ENCODE peak calls at places on chromosomes 12 and 14, in eight cellular contexts. One of them, this sample, is unnamed.

GRCh38 chr14:24145219-24145618 is 1.2 kb downstream of the PSME2 start:
- DNase-seq in suprapubic skin: no peak
- DNase-seq in tibial nerve: no peak
- DNase-seq in uterus: no peak
- DNase-seq in ovary: no peak
- DNase-seq in transverse colon: no peak
- DNase-seq in spleen: peak
- DNase-seq in breast epithelium: no peak
- DNase-seq in this sample: no peak

GRCh38 chr14:95319312-95320075 is at the start of gene CLMN:
- DNase-seq in suprapubic skin: no peak
- DNase-seq in tibial nerve: no peak
- DNase-seq in uterus: peak
- DNase-seq in ovary: peak
- DNase-seq in transverse colon: peak
- DNase-seq in spleen: peak
- DNase-seq in breast epithelium: peak
- DNase-seq in this sample: no peak

GRCh38 chr12:67650528-67651379 is 2.2 kb downstream of the DYRK2 start:
- DNase-seq in suprapubic skin: no peak
- DNase-seq in tibial nerve: no peak
- DNase-seq in uterus: no peak
- DNase-seq in ovary: peak
- DNase-seq in transverse colon: peak
- DNase-seq in spleen: no peak
- DNase-seq in breast epithelium: no peak
- DNase-seq in this sample: no peak

GRCh38 chr14:103932791-103933490 is 4.7 kb downstream of the TDRD9 start:
- DNase-seq in suprapubic skin: no peak
- DNase-seq in tibial nerve: no peak
- DNase-seq in uterus: no peak
- DNase-seq in ovary: no peak
- DNase-seq in transverse colon: no peak
- DNase-seq in spleen: no peak
- DNase-seq in breast epithelium: no peak
- DNase-seq in this sample: no peak

GRCh38 chr12:91388573-91388972 is 206.0 kb upstream of the DCN start:
- DNase-seq in suprapubic skin: no peak
- DNase-seq in tibial nerve: no peak
- DNase-seq in uterus: no peak
- DNase-seq in ovary: no peak
- DNase-seq in transverse colon: no peak
- DNase-seq in spleen: no peak
- DNase-seq in breast epithelium: no peak
- DNase-seq in this sample: no peak

GRCh38 chr12:66269757-66270383 is 32.4 kb upstream of the HELB start:
- DNase-seq in suprapubic skin: no peak
- DNase-seq in tibial nerve: no peak
- DNase-seq in uterus: no peak
- DNase-seq in ovary: no peak
- DNase-seq in transverse colon: no peak
- DNase-seq in spleen: no peak
- DNase-seq in breast epithelium: no peak
- DNase-seq in this sample: peak

GRCh38 chr12:60035835-60036234 is 440.0 kb downstream of the SLC16A7 start:
- DNase-seq in suprapubic skin: no peak
- DNase-seq in tibial nerve: no peak
- DNase-seq in uterus: no peak
- DNase-seq in ovary: no peak
- DNase-seq in transverse colon: no peak
- DNase-seq in spleen: no peak
- DNase-seq in breast epithelium: no peak
- DNase-seq in this sample: no peak

GRCh38 chr12:20946732-20947131 is 136.2 kb downstream of the SLCO1B3 start:
- DNase-seq in suprapubic skin: no peak
- DNase-seq in tibial nerve: no peak
- DNase-seq in uterus: no peak
- DNase-seq in ovary: no peak
- DNase-seq in transverse colon: no peak
- DNase-seq in spleen: no peak
- DNase-seq in breast epithelium: no peak
- DNase-seq in this sample: no peak

GRCh38 chr14:94396628-94397210 is 8.3 kb upstream of the SERPINA1 start:
- DNase-seq in suprapubic skin: no peak
- DNase-seq in tibial nerve: no peak
- DNase-seq in uterus: no peak
- DNase-seq in ovary: no peak
- DNase-seq in transverse colon: no peak
- DNase-seq in spleen: no peak
- DNase-seq in breast epithelium: no peak
- DNase-seq in this sample: no peak

GRCh38 chr14:36973806-36974442 is 198.5 kb downstream of the SLC25A21 start:
- DNase-seq in suprapubic skin: no peak
- DNase-seq in tibial nerve: no peak
- DNase-seq in uterus: no peak
- DNase-seq in ovary: no peak
- DNase-seq in transverse colon: no peak
- DNase-seq in spleen: no peak
- DNase-seq in breast epithelium: no peak
- DNase-seq in this sample: no peak

GRCh38 chr12:80187660-80188090 is 88.3 kb downstream of the OTOGL start:
- DNase-seq in suprapubic skin: no peak
- DNase-seq in tibial nerve: no peak
- DNase-seq in uterus: peak
- DNase-seq in ovary: peak
- DNase-seq in transverse colon: no peak
- DNase-seq in spleen: no peak
- DNase-seq in breast epithelium: no peak
- DNase-seq in this sample: no peak

GRCh38 chr12:110960795-110961194 is 40.4 kb upstream of the MYL2 start:
- DNase-seq in suprapubic skin: no peak
- DNase-seq in tibial nerve: no peak
- DNase-seq in uterus: no peak
- DNase-seq in ovary: no peak
- DNase-seq in transverse colon: no peak
- DNase-seq in spleen: no peak
- DNase-seq in breast epithelium: no peak
- DNase-seq in this sample: no peak

GRCh38 chr14:103185051-103186027 is 62.1 kb downstream of the TNFAIP2 start:
- DNase-seq in suprapubic skin: no peak
- DNase-seq in tibial nerve: no peak
- DNase-seq in uterus: no peak
- DNase-seq in ovary: no peak
- DNase-seq in transverse colon: no peak
- DNase-seq in spleen: no peak
- DNase-seq in breast epithelium: no peak
- DNase-seq in this sample: no peak

GRCh38 chr12:50192908-50193307 is 25.7 kb upstream of the CERS5 start:
- DNase-seq in suprapubic skin: no peak
- DNase-seq in tibial nerve: no peak
- DNase-seq in uterus: no peak
- DNase-seq in ovary: no peak
- DNase-seq in transverse colon: no peak
- DNase-seq in spleen: no peak
- DNase-seq in breast epithelium: no peak
- DNase-seq in this sample: no peak

GRCh38 chr12:130661501-130662255 is 54.4 kb downstream of the RIMBP2 start:
- DNase-seq in suprapubic skin: no peak
- DNase-seq in tibial nerve: no peak
- DNase-seq in uterus: no peak
- DNase-seq in ovary: no peak
- DNase-seq in transverse colon: no peak
- DNase-seq in spleen: peak
- DNase-seq in breast epithelium: no peak
- DNase-seq in this sample: no peak

GRCh38 chr14:100825691-100826331 is at the start of gene MEG3:
- DNase-seq in suprapubic skin: no peak
- DNase-seq in tibial nerve: peak
- DNase-seq in uterus: peak
- DNase-seq in ovary: peak
- DNase-seq in transverse colon: peak
- DNase-seq in spleen: peak
- DNase-seq in breast epithelium: peak
- DNase-seq in this sample: peak

GRCh38 chr14:49623941-49624806 is 3.6 kb downstream of the MGAT2 start:
- DNase-seq in suprapubic skin: no peak
- DNase-seq in tibial nerve: no peak
- DNase-seq in uterus: no peak
- DNase-seq in ovary: no peak
- DNase-seq in transverse colon: peak
- DNase-seq in spleen: no peak
- DNase-seq in breast epithelium: no peak
- DNase-seq in this sample: no peak
- TF ChIP-seq POLR2A in suprapubic skin: no peak
- TF ChIP-seq POLR2A in tibial nerve: no peak
- TF ChIP-seq POLR2A in uterus: no peak
- TF ChIP-seq POLR2A in ovary: no peak
- TF ChIP-seq POLR2A in transverse colon: no peak
- TF ChIP-seq POLR2A in spleen: no peak
- TF ChIP-seq POLR2A in breast epithelium: no peak
- TF ChIP-seq POLR2A in this sample: no peak

GRCh38 chr14:51963164-51963733 is 26.1 kb upstream of the RTRAF start:
- DNase-seq in suprapubic skin: no peak
- DNase-seq in tibial nerve: no peak
- DNase-seq in uterus: no peak
- DNase-seq in ovary: no peak
- DNase-seq in transverse colon: no peak
- DNase-seq in spleen: no peak
- DNase-seq in breast epithelium: no peak
- DNase-seq in this sample: no peak
- H3K4me3 ChIP-seq in suprapubic skin: peak
- H3K4me3 ChIP-seq in tibial nerve: no peak
- H3K4me3 ChIP-seq in uterus: no peak
- H3K4me3 ChIP-seq in ovary: peak
- H3K4me3 ChIP-seq in transverse colon: no peak
- H3K4me3 ChIP-seq in spleen: no peak
- H3K4me3 ChIP-seq in breast epithelium: peak
- H3K4me3 ChIP-seq in this sample: no peak

DNA sequence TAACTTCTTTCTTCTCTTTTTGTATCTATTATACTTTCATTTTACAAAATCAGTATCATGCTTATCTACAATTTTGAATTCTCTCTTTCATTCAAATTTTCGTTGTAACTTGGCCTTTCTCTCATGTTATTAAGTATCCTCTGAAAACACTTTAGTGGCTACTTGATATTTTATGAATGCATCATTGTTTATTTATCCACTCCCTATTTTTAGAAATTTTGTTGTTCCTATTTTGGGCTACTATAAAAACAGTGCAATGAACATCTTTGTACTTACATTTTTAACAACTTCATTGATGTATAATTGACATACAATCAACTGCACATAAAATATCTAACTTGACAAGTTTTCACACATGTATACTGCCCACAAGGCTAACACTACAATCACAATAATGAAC is 44.0 kb upstream of the AMIGO2 start:
- DNase-seq in suprapubic skin: no peak
- DNase-seq in tibial nerve: no peak
- DNase-seq in uterus: no peak
- DNase-seq in ovary: no peak
- DNase-seq in transverse colon: no peak
- DNase-seq in spleen: no peak
- DNase-seq in breast epithelium: no peak
- DNase-seq in this sample: no peak
- TF ChIP-seq POLR2A in suprapubic skin: no peak
- TF ChIP-seq POLR2A in tibial nerve: no peak
- TF ChIP-seq POLR2A in uterus: no peak
- TF ChIP-seq POLR2A in ovary: no peak
- TF ChIP-seq POLR2A in transverse colon: no peak
- TF ChIP-seq POLR2A in spleen: no peak
- TF ChIP-seq POLR2A in breast epithelium: no peak
- TF ChIP-seq POLR2A in this sample: no peak

DNA sequence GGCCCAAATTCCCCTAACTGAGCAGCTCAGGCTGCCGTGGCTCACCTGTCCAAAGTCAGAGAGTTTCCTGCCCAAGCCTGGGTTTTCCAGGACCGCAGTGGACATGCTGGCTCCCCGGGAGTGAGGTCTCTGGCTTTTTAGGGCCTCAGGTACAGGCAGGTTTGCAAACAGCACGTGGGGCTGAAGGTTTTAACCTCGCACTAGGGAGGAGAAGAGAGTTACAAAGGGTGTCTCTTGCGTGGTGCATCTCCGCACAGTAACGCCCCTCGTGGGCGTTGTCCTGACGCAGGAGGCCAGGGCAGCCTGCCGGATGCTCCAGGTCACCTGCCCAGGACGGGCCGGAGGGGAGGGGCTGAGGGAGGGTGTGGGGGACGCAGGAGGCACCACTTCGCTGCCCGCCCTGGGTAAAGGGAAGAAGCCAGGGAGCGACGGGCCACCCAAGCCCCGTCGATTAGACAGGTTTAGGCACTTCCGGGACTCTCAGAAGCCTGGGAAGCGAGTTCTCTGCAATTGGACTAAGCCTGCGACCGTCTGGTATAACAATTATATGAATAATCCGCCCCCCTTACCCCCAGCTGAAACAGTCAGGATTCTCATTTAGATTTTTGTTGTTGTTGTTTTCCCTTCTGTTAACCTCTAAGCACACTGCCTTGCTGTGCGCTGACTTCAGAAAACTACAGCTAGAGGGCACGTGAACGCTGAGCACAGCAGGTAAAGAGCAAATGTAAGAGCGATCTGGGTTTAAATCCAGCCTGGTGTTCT is at the start of gene PAH:
- DNase-seq in suprapubic skin: no peak
- DNase-seq in tibial nerve: no peak
- DNase-seq in uterus: no peak
- DNase-seq in ovary: no peak
- DNase-seq in transverse colon: peak
- DNase-seq in spleen: peak
- DNase-seq in breast epithelium: no peak
- DNase-seq in this sample: no peak
- H3K4me3 ChIP-seq in suprapubic skin: peak
- H3K4me3 ChIP-seq in tibial nerve: peak
- H3K4me3 ChIP-seq in uterus: peak
- H3K4me3 ChIP-seq in ovary: no peak
- H3K4me3 ChIP-seq in transverse colon: peak
- H3K4me3 ChIP-seq in spleen: no peak
- H3K4me3 ChIP-seq in breast epithelium: peak
- H3K4me3 ChIP-seq in this sample: peak

GRCh38 chr12:118635276-118635675 is 258.9 kb downstream of the SUDS3 start:
- DNase-seq in suprapubic skin: no peak
- DNase-seq in tibial nerve: no peak
- DNase-seq in uterus: no peak
- DNase-seq in ovary: no peak
- DNase-seq in transverse colon: no peak
- DNase-seq in spleen: no peak
- DNase-seq in breast epithelium: no peak
- DNase-seq in this sample: no peak
- TF ChIP-seq POLR2A in suprapubic skin: no peak
- TF ChIP-seq POLR2A in tibial nerve: no peak
- TF ChIP-seq POLR2A in uterus: no peak
- TF ChIP-seq POLR2A in ovary: no peak
- TF ChIP-seq POLR2A in transverse colon: no peak
- TF ChIP-seq POLR2A in spleen: no peak
- TF ChIP-seq POLR2A in breast epithelium: no peak
- TF ChIP-seq POLR2A in this sample: no peak

This sample was measured in adrenal gland.